ENCODE peak calls at places on chromosomes 16 and 17, in seven cellular contexts. One of them, this sample, is unnamed.

GRCh38 chr17:75124041-75124818 is 7.3 kb downstream of the NT5C start:
- DNase-seq in CD4-positive, alpha-beta T cell: peak; percentile 32
- DNase-seq in activated CD4-positive, alpha-beta T cell treated with anti-CD3 and anti-CD28 coated beads, Interleukin-2, amount 50 U/mL, for 48 hours: peak; percentile 66
- DNase-seq in ELR: peak; percentile 62
- DNase-seq in astrocyte of the cerebellum: no peak
- DNase-seq in NCI-H2081: peak; percentile 29
- DNase-seq in natural killer cell: peak; percentile 33
- DNase-seq in this sample: no peak

GRCh38 chr17:11488407-11488806 is 109.9 kb upstream of the DNAH9 start:
- DNase-seq in CD4-positive, alpha-beta T cell: no peak
- DNase-seq in activated CD4-positive, alpha-beta T cell treated with anti-CD3 and anti-CD28 coated beads, Interleukin-2, amount 50 U/mL, for 48 hours: no peak
- DNase-seq in ELR: no peak
- DNase-seq in astrocyte of the cerebellum: no peak
- DNase-seq in NCI-H2081: no peak
- DNase-seq in natural killer cell: no peak
- DNase-seq in this sample: no peak

GRCh38 chr17:77884019-77884418 is 74.5 kb upstream of the TNRC6C start:
- DNase-seq in CD4-positive, alpha-beta T cell: no peak
- DNase-seq in activated CD4-positive, alpha-beta T cell treated with anti-CD3 and anti-CD28 coated beads, Interleukin-2, amount 50 U/mL, for 48 hours: no peak
- DNase-seq in ELR: no peak
- DNase-seq in astrocyte of the cerebellum: no peak
- DNase-seq in NCI-H2081: no peak
- DNase-seq in natural killer cell: no peak
- DNase-seq in this sample: no peak

GRCh38 chr16:52709286-52709685 is 162.3 kb upstream of the TOX3 start:
- DNase-seq in CD4-positive, alpha-beta T cell: no peak
- DNase-seq in activated CD4-positive, alpha-beta T cell treated with anti-CD3 and anti-CD28 coated beads, Interleukin-2, amount 50 U/mL, for 48 hours: no peak
- DNase-seq in ELR: no peak
- DNase-seq in astrocyte of the cerebellum: no peak
- DNase-seq in NCI-H2081: no peak
- DNase-seq in natural killer cell: no peak
- DNase-seq in this sample: no peak

GRCh38 chr17:46179375-46179999 is 13.7 kb downstream of the KANSL1 start:
- DNase-seq in CD4-positive, alpha-beta T cell: no peak
- DNase-seq in activated CD4-positive, alpha-beta T cell treated with anti-CD3 and anti-CD28 coated beads, Interleukin-2, amount 50 U/mL, for 48 hours: no peak
- DNase-seq in ELR: no peak
- DNase-seq in astrocyte of the cerebellum: no peak
- DNase-seq in NCI-H2081: no peak
- DNase-seq in natural killer cell: no peak
- DNase-seq in this sample: no peak

GRCh38 chr17:16425698-16426659 is 10.6 kb downstream of the TRPV2 start:
- DNase-seq in CD4-positive, alpha-beta T cell: no peak
- DNase-seq in activated CD4-positive, alpha-beta T cell treated with anti-CD3 and anti-CD28 coated beads, Interleukin-2, amount 50 U/mL, for 48 hours: no peak
- DNase-seq in ELR: no peak
- DNase-seq in astrocyte of the cerebellum: no peak
- DNase-seq in NCI-H2081: no peak
- DNase-seq in natural killer cell: no peak
- DNase-seq in this sample: no peak

GRCh38 chr16:85517154-85517553 is 96.0 kb upstream of the GSE1 start:
- DNase-seq in CD4-positive, alpha-beta T cell: no peak
- DNase-seq in activated CD4-positive, alpha-beta T cell treated with anti-CD3 and anti-CD28 coated beads, Interleukin-2, amount 50 U/mL, for 48 hours: no peak
- DNase-seq in ELR: no peak
- DNase-seq in astrocyte of the cerebellum: no peak
- DNase-seq in NCI-H2081: no peak
- DNase-seq in natural killer cell: no peak
- DNase-seq in this sample: no peak

GRCh38 chr17:48540213-48540612 is 4.7 kb downstream of the HOXB2 start:
- DNase-seq in CD4-positive, alpha-beta T cell: no peak
- DNase-seq in activated CD4-positive, alpha-beta T cell treated with anti-CD3 and anti-CD28 coated beads, Interleukin-2, amount 50 U/mL, for 48 hours: no peak
- DNase-seq in ELR: no peak
- DNase-seq in astrocyte of the cerebellum: no peak
- DNase-seq in NCI-H2081: no peak
- DNase-seq in natural killer cell: no peak
- DNase-seq in this sample: no peak

GRCh38 chr16:50210266-50211038 is 55.9 kb upstream of the ADCY7 start:
- DNase-seq in CD4-positive, alpha-beta T cell: peak; percentile 50
- DNase-seq in activated CD4-positive, alpha-beta T cell treated with anti-CD3 and anti-CD28 coated beads, Interleukin-2, amount 50 U/mL, for 48 hours: peak; percentile 61
- DNase-seq in ELR: peak; percentile 81
- DNase-seq in astrocyte of the cerebellum: peak; percentile 80
- DNase-seq in NCI-H2081: peak; percentile 26
- DNase-seq in natural killer cell: peak; percentile 43
- DNase-seq in this sample: no peak

GRCh38 chr16:24036614-24037013 is 200.8 kb downstream of the PRKCB start:
- DNase-seq in CD4-positive, alpha-beta T cell: no peak
- DNase-seq in activated CD4-positive, alpha-beta T cell treated with anti-CD3 and anti-CD28 coated beads, Interleukin-2, amount 50 U/mL, for 48 hours: peak; percentile 30
- DNase-seq in ELR: peak; percentile 60
- DNase-seq in astrocyte of the cerebellum: peak; percentile 4
- DNase-seq in NCI-H2081: peak; percentile 21
- DNase-seq in natural killer cell: no peak
- DNase-seq in this sample: no peak

GRCh38 chr17:5672815-5673430 is 88.6 kb upstream of the NLRP1 start:
- DNase-seq in CD4-positive, alpha-beta T cell: no peak
- DNase-seq in activated CD4-positive, alpha-beta T cell treated with anti-CD3 and anti-CD28 coated beads, Interleukin-2, amount 50 U/mL, for 48 hours: no peak
- DNase-seq in ELR: no peak
- DNase-seq in astrocyte of the cerebellum: no peak
- DNase-seq in NCI-H2081: no peak
- DNase-seq in natural killer cell: no peak
- DNase-seq in this sample: no peak

GRCh38 chr17:74815671-74816370 is 39.7 kb upstream of the NAT9 start:
- DNase-seq in CD4-positive, alpha-beta T cell: no peak
- DNase-seq in activated CD4-positive, alpha-beta T cell treated with anti-CD3 and anti-CD28 coated beads, Interleukin-2, amount 50 U/mL, for 48 hours: no peak
- DNase-seq in ELR: peak; percentile 11
- DNase-seq in astrocyte of the cerebellum: no peak
- DNase-seq in NCI-H2081: no peak
- DNase-seq in natural killer cell: no peak
- DNase-seq in this sample: no peak

GRCh38 chr17:21242780-21243515 is 10.3 kb downstream of the NATD1 start:
- DNase-seq in CD4-positive, alpha-beta T cell: no peak
- DNase-seq in activated CD4-positive, alpha-beta T cell treated with anti-CD3 and anti-CD28 coated beads, Interleukin-2, amount 50 U/mL, for 48 hours: no peak
- DNase-seq in ELR: no peak
- DNase-seq in astrocyte of the cerebellum: no peak
- DNase-seq in NCI-H2081: no peak
- DNase-seq in natural killer cell: no peak
- DNase-seq in this sample: no peak

GRCh38 chr17:9878791-9879525 is 26.1 kb downstream of the RCVRN start:
- DNase-seq in CD4-positive, alpha-beta T cell: no peak
- DNase-seq in activated CD4-positive, alpha-beta T cell treated with anti-CD3 and anti-CD28 coated beads, Interleukin-2, amount 50 U/mL, for 48 hours: no peak
- DNase-seq in ELR: peak; percentile 39
- DNase-seq in astrocyte of the cerebellum: peak; percentile 42
- DNase-seq in NCI-H2081: no peak
- DNase-seq in natural killer cell: no peak
- DNase-seq in this sample: no peak

GRCh38 chr17:65797809-65798208 is 236.4 kb upstream of the AXIN2 start:
- DNase-seq in CD4-positive, alpha-beta T cell: no peak
- DNase-seq in activated CD4-positive, alpha-beta T cell treated with anti-CD3 and anti-CD28 coated beads, Interleukin-2, amount 50 U/mL, for 48 hours: peak; percentile 32
- DNase-seq in ELR: peak; percentile 54
- DNase-seq in astrocyte of the cerebellum: no peak
- DNase-seq in NCI-H2081: no peak
- DNase-seq in natural killer cell: no peak
- DNase-seq in this sample: no peak

GRCh38 chr17:43224146-43224705 is 4.2 kb downstream of the CCDC200 start:
- DNase-seq in CD4-positive, alpha-beta T cell: no peak
- DNase-seq in activated CD4-positive, alpha-beta T cell treated with anti-CD3 and anti-CD28 coated beads, Interleukin-2, amount 50 U/mL, for 48 hours: no peak
- DNase-seq in ELR: no peak
- DNase-seq in astrocyte of the cerebellum: no peak
- DNase-seq in NCI-H2081: no peak
- DNase-seq in natural killer cell: peak; percentile 12
- DNase-seq in this sample: no peak